ENCODE peak calls at places on chromosomes 5 and 9, in seven cellular contexts. W is endothelial cell, C is OCI-LY7, K is progenitor cell of endocrine pancreas, E is GM10248, Y is foreskin fibroblast, I is sigmoid colon. S is an unnamed sample.

GRCh38 chr9:117074337-117074662 is 340.6 kb downstream of the ASTN2 start:
- DNase-seq in C (no peak), E (no peak), K (no peak), I (no peak), W (no peak), Y (no peak), S (no peak)

GRCh38 chr5:174222891-174223290 is 177.4 kb downstream of the NSG2 start:
- DNase-seq in I (no peak), W (no peak), C (no peak), Y (no peak), E (no peak), K (no peak), S (no peak)

GRCh38 chr9:109206670-109207069 is 39.6 kb upstream of the FRRS1L start:
- DNase-seq in I (no peak), E (no peak), Y (no peak), W (no peak), C (no peak), K (no peak), S (no peak)

GRCh38 chr5:171705830-171706229 is 79.8 kb upstream of the SMIM23 start:
- DNase-seq in Y (no peak), K (no peak), E (no peak), I (no peak), C (no peak), W (no peak), S (no peak)

GRCh38 chr5:10233505-10233904 is 16.2 kb downstream of the ATPSCKMT start:
- DNase-seq in E (no peak), Y (peak), K (peak), I (no peak), W (peak), C (no peak), S (no peak)

GRCh38 chr5:37834542-37835399 is 5.1 kb downstream of the GDNF start:
- DNase-seq in C (no peak), I (peak), W (peak), K (peak), Y (no peak), E (peak), S (peak)

GRCh38 chr5:107570805-107571531 is 99.8 kb downstream of the EFNA5 start:
- DNase-seq in E (peak), I (no peak), W (no peak), Y (no peak), C (peak), K (no peak), S (peak)

GRCh38 chr5:96476654-96477053 is 43.6 kb upstream of the PCSK1 start:
- DNase-seq in E (no peak), K (no peak), W (no peak), Y (peak), C (no peak), I (no peak), S (no peak)

GRCh38 chr9:117403403-117403811 is 11.4 kb downstream of the ASTN2 start:
- DNase-seq in K (no peak), C (no peak), Y (no peak), W (no peak), E (no peak), I (no peak), S (no peak)

GRCh38 chr5:138874771-138875628 is at the start of gene LRRTM2:
- DNase-seq in C (no peak), I (no peak), Y (peak), W (no peak), K (no peak), E (no peak), S (no peak)

GRCh38 chr9:100126423-100126822 is 27.4 kb downstream of the INVS start:
- DNase-seq in Y (no peak), I (no peak), E (no peak), W (no peak), C (no peak), K (no peak), S (no peak)

GRCh38 chr5:106543330-106543729 is 1127.4 kb downstream of the EFNA5 start:
- DNase-seq in Y (no peak), W (no peak), C (no peak), E (no peak), K (no peak), I (no peak), S (no peak)

GRCh38 chr5:68766952-68767464 is 326.8 kb upstream of the SLC30A5 start:
- DNase-seq in K (no peak), E (no peak), W (no peak), I (no peak), C (no peak), Y (no peak), S (no peak)

DNA sequence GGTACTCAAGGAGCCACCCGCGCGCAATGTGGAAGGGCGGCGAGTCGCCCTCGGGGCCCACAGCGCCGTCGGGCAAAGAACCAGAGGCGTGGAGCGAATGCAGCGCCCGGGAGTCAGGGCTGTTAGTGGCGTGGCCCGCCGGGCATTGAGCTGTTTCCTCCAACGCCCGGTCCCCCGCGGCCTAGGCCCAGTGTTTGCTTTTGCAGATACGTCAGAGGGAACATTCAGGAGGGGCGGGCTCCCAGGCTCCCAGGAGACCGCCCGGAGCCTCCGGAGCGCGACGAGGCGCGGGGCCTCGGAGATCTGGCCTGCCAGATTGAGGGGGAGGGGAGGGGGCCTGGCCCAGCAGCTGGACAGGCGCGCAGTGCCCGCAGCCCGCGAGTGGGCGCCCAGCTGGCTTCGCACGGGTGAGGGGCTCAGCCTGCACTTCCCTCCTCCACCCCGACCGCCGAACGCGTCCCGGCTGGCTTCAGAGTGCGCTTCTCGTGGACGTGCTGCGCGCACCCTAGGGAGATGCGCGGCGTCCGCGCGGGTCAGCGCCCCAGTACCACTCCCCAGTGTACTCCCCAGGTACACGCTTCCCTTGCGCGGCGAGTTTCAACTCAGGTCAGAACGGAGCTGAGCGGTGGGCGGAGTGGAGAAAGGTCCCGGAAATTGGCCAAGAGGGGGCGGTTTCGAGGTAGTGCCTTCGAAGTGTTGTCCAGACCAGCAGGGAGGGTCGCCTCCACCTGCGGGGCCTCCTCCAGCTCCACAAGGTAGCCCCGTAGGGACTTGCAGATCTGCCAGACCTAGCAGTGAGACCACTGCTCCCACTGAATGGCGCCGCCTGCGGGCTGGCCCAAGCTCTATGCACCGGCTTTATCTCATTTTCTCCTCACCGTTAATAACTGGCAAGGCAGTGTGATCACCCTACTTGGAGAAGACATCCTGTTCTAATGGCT is 130.4 kb downstream of the TMEM174 start:
- DNase-seq in C (no peak), K (peak), E (no peak), I (no peak), W (peak), Y (no peak), S (no peak)
- TF ChIP-seq CTCF in C (no peak), K (peak), E (no peak), I (no peak), W (peak), Y (no peak), S (no peak)

DNA sequence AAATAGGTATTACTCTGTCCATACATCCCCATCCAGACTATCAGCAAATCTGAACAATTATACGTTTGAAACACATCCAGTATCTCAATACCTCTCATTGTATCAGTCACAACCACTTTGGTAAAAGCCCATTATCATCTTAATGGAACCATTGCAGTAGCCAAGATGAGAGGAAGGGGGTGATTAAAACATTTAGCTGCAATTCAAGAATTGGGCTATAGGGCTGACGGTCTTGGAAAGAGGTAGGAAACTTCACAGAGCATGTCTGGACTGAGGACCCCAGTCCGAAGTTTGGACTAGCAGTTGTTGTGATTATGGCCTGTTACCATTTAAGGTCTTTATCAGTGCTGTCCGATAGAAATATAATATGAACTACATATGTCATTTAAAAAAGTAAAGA is 8.6 kb downstream of the SLC12A2 start:
- DNase-seq in W (no peak), I (no peak), E (no peak), C (no peak), Y (no peak), K (no peak), S (no peak)
- TF ChIP-seq CTCF in W (no peak), I (no peak), E (no peak), C (no peak), Y (no peak), K (no peak), S (no peak)

GRCh38 chr9:3467593-3468219 is 58.1 kb downstream of the RFX3 start:
- DNase-seq in I (peak), K (no peak), E (peak), Y (peak), C (peak), W (peak), S (peak)
- TF ChIP-seq CTCF in I (peak), K (peak), E (peak), Y (peak), C (peak), W (no peak), S (peak)

GRCh38 chr5:18772475-18772874 is 1138.2 kb downstream of the TAF11L14 start:
- DNase-seq in I (no peak), E (no peak), C (no peak), W (no peak), K (no peak), Y (no peak), S (no peak)
- TF ChIP-seq CTCF in I (no peak), E (peak), C (peak), W (no peak), K (peak), Y (no peak), S (no peak)

DNA sequence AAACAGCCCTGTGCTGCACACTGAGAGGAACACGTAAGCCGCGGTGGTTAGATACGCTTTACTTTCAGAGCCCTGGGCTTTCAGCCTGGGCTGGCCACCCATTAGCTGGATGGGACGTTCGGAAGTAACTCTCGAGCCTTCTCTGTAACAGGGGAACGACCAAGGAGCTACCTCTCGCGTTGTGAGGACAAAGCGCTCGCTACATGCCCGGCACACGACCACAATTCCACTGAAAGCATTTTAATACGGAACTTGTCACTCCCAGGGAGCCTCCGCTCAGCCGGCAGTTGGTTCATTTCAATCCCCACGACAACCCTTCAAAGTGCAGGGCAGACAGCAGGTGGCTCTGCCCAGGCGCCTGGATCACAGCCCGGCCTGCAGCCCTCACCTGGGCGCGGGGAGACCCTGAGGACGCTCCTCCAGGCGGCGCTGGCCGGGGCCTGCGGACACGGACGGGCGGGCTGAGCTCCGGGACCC is 368 bp downstream of the SURF1 start:
- DNase-seq in E (no peak), I (no peak), K (no peak), W (peak), C (peak), Y (no peak), S (no peak)
- TF ChIP-seq CTCF in E (peak), I (no peak), K (peak), W (no peak), C (peak), Y (no peak), S (no peak)

S was measured in GM13977.